ENCODE peak calls at places on chromosome 10, in six cellular contexts. Y is cardiac muscle cell; Q is neuronal stem cell; N is PC-3; C is HCT116; V is naive thymus-derived CD4-positive, alpha-beta T cell. A is an unnamed sample. For H3K27me3, the result is how much of the 10 kb centered on the place peaks cover.

GRCh38 chr10:101297901-101298451 is 56.0 kb upstream of the BTRC start:
- DNase-seq in Y (peak), Q (peak), N (peak), C (peak), V (peak), A (peak)

GRCh38 chr10:132514841-132515521 is 22.6 kb upstream of the INPP5A start:
- DNase-seq in Y (no peak), Q (no peak), N (no peak), C (no peak), V (no peak), A (no peak)

GRCh38 chr10:133325761-133326463 is 10.8 kb downstream of the CALY start:
- DNase-seq in Y (peak), Q (no peak), N (no peak), C (no peak), V (no peak), A (no peak)

GRCh38 chr10:16030562-16030961 is 170.3 kb upstream of the MINDY3 start:
- DNase-seq in Y (no peak), Q (no peak), N (no peak), C (no peak), V (no peak), A (no peak)

GRCh38 chr10:124559372-124560132 is 97.9 kb downstream of the LHPP start:
- DNase-seq in Y (no peak), Q (no peak), N (no peak), C (no peak), V (no peak), A (no peak)

GRCh38 chr10:77877461-77878344 is 48.9 kb downstream of the DLG5 start:
- DNase-seq in Y (peak), Q (peak), N (no peak), C (no peak), V (no peak), A (no peak)

GRCh38 chr10:510415-510881 is 179.0 kb downstream of the DIP2C start:
- DNase-seq in Y (peak), Q (no peak), N (no peak), C (no peak), V (no peak), A (no peak)

GRCh38 chr10:94213980-94214379 is 148.8 kb downstream of the NOC3L start:
- DNase-seq in Y (no peak), Q (no peak), N (no peak), C (no peak), V (no peak), A (no peak)

GRCh38 chr10:77597560-77597959 is 40.0 kb downstream of the KCNMA1 start:
- DNase-seq in Y (no peak), Q (no peak), N (no peak), C (no peak), V (no peak), A (no peak)

GRCh38 chr10:12130237-12130872 is 878 bp downstream of the SEC61A2 start:
- DNase-seq in Y (peak), Q (peak), N (peak), C (peak), V (no peak), A (peak)

GRCh38 chr10:17795088-17795487 is 14.1 kb upstream of the MRC1 start:
- DNase-seq in Y (no peak), Q (no peak), N (no peak), C (no peak), V (no peak), A (peak)

GRCh38 chr10:78028438-78029293 is 649 bp downstream of the POLR3A start:
- DNase-seq in Y (peak), Q (peak), N (peak), C (no peak), V (no peak), A (peak)

GRCh38 chr10:89785095-89785494 is 83.7 kb downstream of the KIF20B start:
- DNase-seq in Y (no peak), Q (no peak), N (peak), C (no peak), V (no peak), A (peak)

GRCh38 chr10:96683065-96683464 is 37.2 kb downstream of the PIK3AP1 start:
- DNase-seq in Y (no peak), Q (no peak), N (peak), C (no peak), V (no peak), A (no peak)

GRCh38 chr10:59808896-59809643 is 55.8 kb upstream of the MRLN start:
- DNase-seq in Y (peak), Q (peak), N (peak), C (peak), V (peak), A (peak)

GRCh38 chr10:110138197-110138812 is 69.1 kb upstream of the MXI1 start:
- DNase-seq in Y (peak), Q (peak), N (peak), C (peak), V (peak), A (peak)

GRCh38 chr10:37975407-37975991 is 948 bp downstream of the ZNF25 start:
- DNase-seq in Y (peak), Q (no peak), N (peak), C (no peak), V (no peak), A (peak)

GRCh38 chr10:17113346-17113745 is 16.3 kb downstream of the CUBN start:
- DNase-seq in Y (no peak), Q (no peak), N (peak), C (no peak), V (no peak), A (no peak)

GRCh38 chr10:62761115-62761514 is 43.4 kb upstream of the ADO start:
- DNase-seq in Y (no peak), Q (no peak), N (peak), C (no peak), V (no peak), A (no peak)

GRCh38 chr10:48590945-48591344 is 13.9 kb downstream of the ARHGAP22 start:
- DNase-seq in Y (no peak), Q (no peak), N (no peak), C (no peak), V (no peak), A (no peak)

GRCh38 chr10:62527019-62527827 is 153.1 kb downstream of the ZNF365 start:
- DNase-seq in Y (no peak), Q (no peak), N (no peak), C (no peak), V (peak), A (no peak)

GRCh38 chr10:80413152-80413996 is 5.0 kb downstream of the PRXL2A start:
- DNase-seq in Y (peak), Q (no peak), N (no peak), C (no peak), V (no peak), A (no peak)

GRCh38 chr10:48364659-48365405 is 58.4 kb downstream of the MAPK8 start:
- DNase-seq in Y (no peak), Q (no peak), N (peak), C (no peak), V (no peak), A (peak)

GRCh38 chr10:33143160-33143728 is 185.2 kb upstream of the ITGB1 start:
- DNase-seq in Y (no peak), Q (no peak), N (peak), C (no peak), V (no peak), A (no peak)

GRCh38 chr10:71094712-71095390 is 117.5 kb upstream of the UNC5B start:
- DNase-seq in Y (no peak), Q (no peak), N (peak), C (no peak), V (no peak), A (no peak)

GRCh38 chr10:8014649-8015048 is 39.8 kb upstream of the GATA3 start:
- DNase-seq in Y (no peak), Q (no peak), N (no peak), C (no peak), V (no peak), A (no peak)

GRCh38 chr10:6191147-6191546 is 11.6 kb upstream of the PFKFB3 start:
- DNase-seq in Y (no peak), Q (no peak), N (no peak), C (no peak), V (no peak), A (no peak)
- H3K27ac ChIP-seq in Y (peak), Q (no peak), N (no peak), C (no peak), V (no peak), A (no peak)

GRCh38 chr10:69415951-69416350 is 767 bp downstream of the TACR2 start:
- DNase-seq in Y (no peak), Q (no peak), N (no peak), C (no peak), V (no peak), A (no peak)

GRCh38 chr10:69416695-69417094 is at the start of gene TACR2:
- DNase-seq in Y (no peak), Q (no peak), N (no peak), C (no peak), V (no peak), A (no peak)

GRCh38 chr10:69418052-69418752 is 1.5 kb upstream of the TACR2 start:
- DNase-seq in Y (no peak), Q (no peak), N (no peak), C (no peak), V (no peak), A (peak)

GRCh38 chr10:69419096-69419760 is 2.5 kb upstream of the TACR2 start:
- DNase-seq in Y (no peak), Q (no peak), N (no peak), C (no peak), V (no peak), A (peak)

GRCh38 chr10:69417542-69417941 is 824 bp upstream of the TACR2 start:
- DNase-seq in Y (no peak), Q (no peak), N (no peak), C (no peak), V (no peak), A (no peak)
- H3K4me3 ChIP-seq in Y (no peak), Q (no peak), N (no peak), C (no peak), V (no peak), A (no peak)

GRCh38 chr10:46050956-46051355 is 4.9 kb upstream of the MSMB start:
- DNase-seq in Y (no peak), Q (no peak), N (no peak), C (no peak), V (no peak), A (no peak)
- H3K27me3 ChIP-seq in Y (under half), Q (under half), N (under half), C (under half), V (under half), A (under half)

DNA sequence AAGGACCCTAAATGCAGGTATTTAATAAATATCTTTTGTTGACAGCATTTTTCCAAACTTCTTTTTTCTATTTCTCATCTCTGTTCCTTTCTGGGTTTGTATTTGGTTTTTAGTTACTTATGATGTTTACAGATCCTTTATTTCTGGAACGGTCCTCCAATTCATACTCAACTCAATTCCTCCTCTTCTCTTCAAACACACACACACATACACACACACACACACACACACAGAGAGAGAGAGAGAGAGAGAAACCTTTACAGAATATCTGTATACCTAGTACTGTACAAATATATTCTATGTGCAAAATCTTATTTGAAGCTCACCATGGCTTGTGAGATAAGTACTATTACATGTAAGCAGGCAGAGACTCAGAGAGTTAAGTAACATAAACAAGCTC is 21.6 kb upstream of the GOT1 start:
- DNase-seq in Y (no peak), Q (no peak), N (no peak), C (no peak), V (no peak), A (no peak)
- H3K27ac ChIP-seq in Y (no peak), Q (no peak), N (no peak), C (no peak), V (no peak), A (no peak)

DNA sequence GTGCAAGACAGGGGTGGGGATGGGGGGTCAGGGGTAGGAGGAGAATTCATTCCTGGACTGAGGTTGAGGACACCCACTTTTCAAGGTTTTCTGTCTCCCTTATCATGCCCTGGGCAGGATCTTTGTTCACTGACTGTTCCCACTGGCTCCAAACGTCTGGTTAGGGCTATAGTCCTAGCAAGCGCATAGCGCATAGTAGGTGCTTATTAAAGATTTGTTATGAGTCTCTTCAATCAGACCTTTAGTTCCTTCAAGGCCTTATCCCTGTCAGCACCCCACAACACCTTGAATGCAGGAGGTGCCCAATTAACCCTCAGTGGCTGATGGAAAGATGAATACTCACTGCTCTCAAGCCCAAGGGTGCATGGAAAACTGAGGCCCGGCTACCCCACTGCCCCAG is 177.9 kb downstream of the SH3PXD2A start:
- DNase-seq in Y (no peak), Q (no peak), N (no peak), C (no peak), V (no peak), A (no peak)
- H3K4me3 ChIP-seq in Y (no peak), Q (no peak), N (no peak), C (no peak), V (peak), A (no peak)

DNA sequence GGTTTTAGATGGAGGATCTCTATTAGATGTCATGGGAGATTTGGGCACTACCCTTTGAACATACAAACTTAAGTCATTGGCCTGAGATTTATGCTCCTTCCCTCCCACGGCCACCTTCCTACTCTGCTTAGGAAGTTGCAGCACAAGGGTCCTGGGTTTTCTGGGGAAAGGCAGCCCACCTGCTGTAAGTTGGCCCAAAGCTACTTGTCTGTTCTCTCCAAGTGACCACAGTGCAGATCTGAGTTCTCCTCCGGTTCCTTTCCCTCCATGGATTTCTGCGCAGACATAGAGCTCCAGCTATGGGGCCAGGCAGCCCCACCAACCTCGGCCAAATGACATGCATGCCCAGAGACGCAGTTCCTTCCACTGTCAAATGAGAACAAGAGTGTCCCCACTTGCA is 12.8 kb upstream of the C10orf53 start:
- DNase-seq in Y (no peak), Q (no peak), N (no peak), C (no peak), V (no peak), A (no peak)
- H3K27me3 ChIP-seq in Y (under half), Q (under half), N (half or more), C (under half), V (under half), A (under half)

GRCh38 chr10:1736972-1737221 is 428 bp downstream of the ADARB2 start:
- DNase-seq in Y (no peak), Q (no peak), N (no peak), C (no peak), V (no peak), A (no peak)
- H3K27ac ChIP-seq in Y (no peak), Q (no peak), N (no peak), C (no peak), V (no peak), A (no peak)

A was measured in small intestine.